ENCODE peak calls at places on chromosomes 2 and 18, in six cellular contexts. One of them, this sample, is unnamed.

GRCh38 chr2:207283356-207283755 is 117.6 kb upstream of the KLF7 start:
- DNase-seq in transverse colon: no peak
- DNase-seq in lung: no peak
- DNase-seq in activated naive CD4-positive, alpha-beta T cell treated with Interleukin-2 at 50 U/mL for 16 hours: no peak
- DNase-seq in Kasumi-1: peak; percentile 39
- DNase-seq in SW 1271: no peak
- DNase-seq in this sample: peak; percentile 42

GRCh38 chr2:108877506-108877905 is 90.9 kb downstream of the CCDC138 start:
- DNase-seq in transverse colon: no peak
- DNase-seq in lung: no peak
- DNase-seq in activated naive CD4-positive, alpha-beta T cell treated with Interleukin-2 at 50 U/mL for 16 hours: no peak
- DNase-seq in Kasumi-1: no peak
- DNase-seq in SW 1271: no peak
- DNase-seq in this sample: no peak

GRCh38 chr18:50051288-50051687 is 143.7 kb downstream of the MYO5B start:
- DNase-seq in transverse colon: no peak
- DNase-seq in lung: no peak
- DNase-seq in activated naive CD4-positive, alpha-beta T cell treated with Interleukin-2 at 50 U/mL for 16 hours: no peak
- DNase-seq in Kasumi-1: peak; percentile 2
- DNase-seq in SW 1271: no peak
- DNase-seq in this sample: peak; percentile 6

GRCh38 chr2:172972005-172972619 is 103.5 kb upstream of the MAP3K20 start:
- DNase-seq in transverse colon: peak; percentile 47
- DNase-seq in lung: peak; percentile 44
- DNase-seq in activated naive CD4-positive, alpha-beta T cell treated with Interleukin-2 at 50 U/mL for 16 hours: peak; percentile 30
- DNase-seq in Kasumi-1: peak; percentile 57
- DNase-seq in SW 1271: no peak
- DNase-seq in this sample: peak; percentile 55

GRCh38 chr2:105553538-105554196 is 154.8 kb upstream of the FHL2 start:
- DNase-seq in transverse colon: no peak
- DNase-seq in lung: no peak
- DNase-seq in activated naive CD4-positive, alpha-beta T cell treated with Interleukin-2 at 50 U/mL for 16 hours: no peak
- DNase-seq in Kasumi-1: no peak
- DNase-seq in SW 1271: no peak
- DNase-seq in this sample: peak; percentile 56

GRCh38 chr2:37648316-37649011 is 23.0 kb downstream of the CDC42EP3 start:
- DNase-seq in transverse colon: peak; percentile 62
- DNase-seq in lung: peak; percentile 52
- DNase-seq in activated naive CD4-positive, alpha-beta T cell treated with Interleukin-2 at 50 U/mL for 16 hours: peak; percentile 47
- DNase-seq in Kasumi-1: peak; percentile 88
- DNase-seq in SW 1271: peak; percentile 40
- DNase-seq in this sample: peak; percentile 61

GRCh38 chr2:179224361-179224760 is 40.3 kb downstream of the SESTD1 start:
- DNase-seq in transverse colon: no peak
- DNase-seq in lung: no peak
- DNase-seq in activated naive CD4-positive, alpha-beta T cell treated with Interleukin-2 at 50 U/mL for 16 hours: no peak
- DNase-seq in Kasumi-1: no peak
- DNase-seq in SW 1271: no peak
- DNase-seq in this sample: no peak

GRCh38 chr2:36461039-36461681 is 105.6 kb downstream of the CRIM1 start:
- DNase-seq in transverse colon: no peak
- DNase-seq in lung: no peak
- DNase-seq in activated naive CD4-positive, alpha-beta T cell treated with Interleukin-2 at 50 U/mL for 16 hours: no peak
- DNase-seq in Kasumi-1: no peak
- DNase-seq in SW 1271: peak; percentile 86
- DNase-seq in this sample: peak; percentile 98

GRCh38 chr18:56641714-56642331 is 3.4 kb upstream of the TXNL1 start:
- DNase-seq in transverse colon: no peak
- DNase-seq in lung: no peak
- DNase-seq in activated naive CD4-positive, alpha-beta T cell treated with Interleukin-2 at 50 U/mL for 16 hours: no peak
- DNase-seq in Kasumi-1: no peak
- DNase-seq in SW 1271: no peak
- DNase-seq in this sample: peak; percentile 73

GRCh38 chr18:42583197-42583776 is 532.2 kb downstream of the RIT2 start:
- DNase-seq in transverse colon: no peak
- DNase-seq in lung: no peak
- DNase-seq in activated naive CD4-positive, alpha-beta T cell treated with Interleukin-2 at 50 U/mL for 16 hours: no peak
- DNase-seq in Kasumi-1: peak; percentile 84
- DNase-seq in SW 1271: no peak
- DNase-seq in this sample: peak; percentile 11

GRCh38 chr2:239603411-239604356 is 202.9 kb upstream of the HDAC4 start:
- DNase-seq in transverse colon: no peak
- DNase-seq in lung: no peak
- DNase-seq in activated naive CD4-positive, alpha-beta T cell treated with Interleukin-2 at 50 U/mL for 16 hours: no peak
- DNase-seq in Kasumi-1: no peak
- DNase-seq in SW 1271: no peak
- DNase-seq in this sample: no peak

GRCh38 chr2:191878576-191879298 is 31.8 kb upstream of the CAVIN2 start:
- DNase-seq in transverse colon: no peak
- DNase-seq in lung: no peak
- DNase-seq in activated naive CD4-positive, alpha-beta T cell treated with Interleukin-2 at 50 U/mL for 16 hours: no peak
- DNase-seq in Kasumi-1: no peak
- DNase-seq in SW 1271: no peak
- DNase-seq in this sample: peak; percentile 85

GRCh38 chr2:10122500-10123280 is at the start of gene RRM2:
- DNase-seq in transverse colon: peak; percentile 94
- DNase-seq in lung: peak; percentile 90
- DNase-seq in activated naive CD4-positive, alpha-beta T cell treated with Interleukin-2 at 50 U/mL for 16 hours: peak; percentile 88
- DNase-seq in Kasumi-1: peak; percentile 95
- DNase-seq in SW 1271: peak; percentile 79
- DNase-seq in this sample: peak; percentile 91

GRCh38 chr2:68612765-68613519 is 30.4 kb upstream of the PROKR1 start:
- DNase-seq in transverse colon: no peak
- DNase-seq in lung: no peak
- DNase-seq in activated naive CD4-positive, alpha-beta T cell treated with Interleukin-2 at 50 U/mL for 16 hours: no peak
- DNase-seq in Kasumi-1: no peak
- DNase-seq in SW 1271: no peak
- DNase-seq in this sample: no peak

GRCh38 chr2:163405298-163405697 is 330.5 kb downstream of the FIGN start:
- DNase-seq in transverse colon: no peak
- DNase-seq in lung: no peak
- DNase-seq in activated naive CD4-positive, alpha-beta T cell treated with Interleukin-2 at 50 U/mL for 16 hours: no peak
- DNase-seq in Kasumi-1: no peak
- DNase-seq in SW 1271: no peak
- DNase-seq in this sample: no peak

This sample was measured in fibroblast of pulmonary artery.